ENCODE peak calls at places on chromosomes 5 and 9, in seven cellular contexts. X is upper lobe of left lung, G is psoas muscle, U is stomach, V is breast epithelium, F is left lung, K is right lobe of liver. I is an unnamed sample.

GRCh38 chr9:132144708-132145365 is 17.0 kb upstream of the NTNG2 start:
- DNase-seq in X (no peak), G (no peak), U (no peak), V (no peak), F (no peak), K (no peak), I (no peak)

GRCh38 chr5:91136271-91136670 is 246.8 kb downstream of the ARRDC3 start:
- DNase-seq in X (no peak), G (no peak), U (no peak), V (no peak), F (no peak), K (no peak), I (no peak)

GRCh38 chr9:120490888-120491595 is 88.9 kb downstream of the CDK5RAP2 start:
- DNase-seq in X (no peak), G (no peak), U (no peak), V (no peak), F (peak; percentile 41), K (no peak), I (no peak)

GRCh38 chr5:33299621-33300208 is 141.1 kb upstream of the TARS1 start:
- DNase-seq in X (no peak), G (no peak), U (no peak), V (no peak), F (no peak), K (no peak), I (no peak)

GRCh38 chr9:17625644-17626388 is 47.0 kb downstream of the SH3GL2 start:
- DNase-seq in X (no peak), G (no peak), U (no peak), V (no peak), F (no peak), K (no peak), I (no peak)

GRCh38 chr5:155983954-155984353 is 343.0 kb upstream of the SGCD start:
- DNase-seq in X (no peak), G (no peak), U (no peak), V (no peak), F (no peak), K (no peak), I (no peak)

GRCh38 chr5:169299146-169299545 is 1.8 kb downstream of the SLIT3 start:
- DNase-seq in X (no peak), G (no peak), U (no peak), V (no peak), F (no peak), K (no peak), I (no peak)

GRCh38 chr9:137456061-137456863 is 2.9 kb downstream of the NSMF start:
- DNase-seq in X (peak; percentile 38), G (peak; percentile 24), U (no peak), V (no peak), F (peak; percentile 28), K (no peak), I (peak; percentile 64)

GRCh38 chr5:120771181-120771580 is 307.1 kb downstream of the PRR16 start:
- DNase-seq in X (no peak), G (no peak), U (no peak), V (no peak), F (no peak), K (no peak), I (no peak)

GRCh38 chr9:126504977-126505455 is 108.7 kb upstream of the LMX1B start:
- DNase-seq in X (no peak), G (no peak), U (no peak), V (no peak), F (no peak), K (no peak), I (peak; percentile 54)

GRCh38 chr5:135186662-135187522 is 152.9 kb upstream of the PITX1 start:
- DNase-seq in X (no peak), G (no peak), U (no peak), V (no peak), F (no peak), K (no peak), I (no peak)

GRCh38 chr9:110650261-110650660 is 18.3 kb upstream of the MUSK start:
- DNase-seq in X (no peak), G (no peak), U (no peak), V (no peak), F (no peak), K (no peak), I (no peak)

GRCh38 chr5:6143523-6143922 is 234.8 kb downstream of the MED10 start:
- DNase-seq in X (no peak), G (no peak), U (no peak), V (no peak), F (no peak), K (no peak), I (no peak)

GRCh38 chr9:107141967-107142366 is 141.1 kb upstream of the RAD23B start:
- DNase-seq in X (no peak), G (no peak), U (no peak), V (no peak), F (no peak), K (no peak), I (no peak)

GRCh38 chr9:109937841-109938453 is 157.9 kb downstream of the PALM2AKAP2 start:
- DNase-seq in X (no peak), G (no peak), U (no peak), V (no peak), F (no peak), K (no peak), I (no peak)

GRCh38 chr5:170097934-170098333 is 7.8 kb upstream of the FOXI1 start:
- DNase-seq in X (peak; percentile 21), G (no peak), U (no peak), V (no peak), F (peak; percentile 48), K (peak; percentile 62), I (peak; percentile 86)

GRCh38 chr5:90898330-90899013 is 339.9 kb downstream of the ADGRV1 start:
- DNase-seq in X (no peak), G (no peak), U (no peak), V (no peak), F (no peak), K (no peak), I (no peak)

GRCh38 chr5:158115468-158115867 is 256.5 kb upstream of the CLINT1 start:
- DNase-seq in X (no peak), G (no peak), U (no peak), V (no peak), F (no peak), K (no peak), I (no peak)

GRCh38 chr5:131171276-131171815 is 602 bp downstream of the LYRM7 start:
- DNase-seq in X (no peak), G (no peak), U (no peak), V (no peak), F (no peak), K (no peak), I (no peak)

GRCh38 chr5:1931590-1932138 is 48.9 kb upstream of the IRX4 start:
- DNase-seq in X (peak; percentile 88), G (no peak), U (peak; percentile 39), V (peak; percentile 36), F (no peak), K (no peak), I (no peak)

GRCh38 chr5:35183243-35183955 is 46.9 kb downstream of the PRLR start:
- DNase-seq in X (no peak), G (peak; percentile 53), U (peak; percentile 40), V (no peak), F (no peak), K (no peak), I (no peak)

GRCh38 chr5:120251898-120252297 is 212.2 kb upstream of the PRR16 start:
- DNase-seq in X (no peak), G (no peak), U (no peak), V (no peak), F (no peak), K (no peak), I (no peak)

GRCh38 chr5:124007675-124008398 is 495.9 kb downstream of the CSNK1G3 start:
- DNase-seq in X (no peak), G (no peak), U (no peak), V (no peak), F (no peak), K (no peak), I (no peak)

GRCh38 chr5:82414043-82414393 is 135.9 kb upstream of the RPS23 start:
- DNase-seq in X (no peak), G (no peak), U (no peak), V (no peak), F (no peak), K (no peak), I (no peak)
- TF ChIP-seq CTCF in X (no peak), G (no peak), U (no peak), V (no peak), F (no peak), K (no peak), I (no peak)

GRCh38 chr5:142873831-142874230 is 103.7 kb downstream of the ARHGAP26 start:
- DNase-seq in X (no peak), G (no peak), U (no peak), V (no peak), F (no peak), K (no peak), I (no peak)
- TF ChIP-seq CTCF in X (no peak), G (no peak), U (no peak), V (no peak), F (no peak), K (no peak), I (no peak)

GRCh38 chr5:146390469-146390868 is 51.8 kb downstream of the POU4F3 start:
- DNase-seq in X (no peak), G (no peak), U (no peak), V (no peak), F (no peak), K (no peak), I (no peak)

GRCh38 chr5:146400206-146400605 is 46.9 kb upstream of the TCERG1 start:
- DNase-seq in X (no peak), G (no peak), U (no peak), V (no peak), F (no peak), K (no peak), I (no peak)

GRCh38 chr5:146394486-146394885 is 52.6 kb upstream of the TCERG1 start:
- DNase-seq in X (no peak), G (no peak), U (no peak), V (no peak), F (no peak), K (no peak), I (no peak)

GRCh38 chr5:146399446-146399845 is 47.7 kb upstream of the TCERG1 start:
- DNase-seq in X (no peak), G (no peak), U (no peak), V (no peak), F (no peak), K (no peak), I (no peak)

DNA sequence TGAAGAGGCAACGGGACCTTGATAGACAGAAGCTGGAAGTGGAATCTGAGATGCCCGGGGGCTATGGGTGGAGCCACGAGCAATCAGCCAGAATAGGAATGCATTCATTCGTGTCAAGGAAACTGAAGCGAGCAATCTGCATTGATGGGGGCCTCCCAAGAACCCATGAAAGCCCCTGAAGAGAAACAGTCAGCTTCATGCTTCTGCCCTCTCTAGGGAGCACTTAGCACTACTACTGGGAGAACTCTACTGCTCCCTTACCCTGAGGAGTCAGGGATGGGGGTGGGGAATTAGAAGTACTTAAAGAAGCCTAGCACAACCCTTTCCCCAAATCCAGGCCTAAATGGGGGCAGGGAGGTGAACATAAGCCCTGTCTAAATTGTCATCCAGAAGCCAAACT is 51.9 kb upstream of the TCERG1 start:
- DNase-seq in X (no peak), G (no peak), U (no peak), V (no peak), F (no peak), K (no peak), I (no peak)
- TF ChIP-seq CTCF in X (no peak), G (no peak), U (no peak), V (no peak), F (no peak), K (no peak), I (no peak)

DNA sequence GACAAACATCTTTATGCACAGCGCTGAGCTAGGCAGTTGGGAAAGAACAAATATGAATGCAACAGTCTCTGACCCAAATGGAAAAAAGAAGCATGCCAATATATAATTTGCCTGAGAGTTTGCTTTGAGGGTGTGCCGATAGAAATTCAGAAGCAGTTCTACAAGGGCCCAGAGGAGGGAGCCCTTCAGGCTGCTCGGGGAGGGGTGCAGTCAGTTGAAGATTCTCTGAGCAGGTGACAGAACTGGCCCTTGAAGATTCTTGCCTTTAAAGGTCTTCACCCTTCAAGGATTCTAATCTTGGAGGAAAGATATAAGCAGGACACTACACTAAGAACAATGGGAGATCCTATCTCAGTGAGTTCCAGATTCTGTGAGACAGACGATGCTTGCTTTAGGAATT is 3.7 kb upstream of the PAPPA start:
- DNase-seq in X (no peak), G (no peak), U (peak; percentile 49), V (no peak), F (no peak), K (no peak), I (no peak)
- TF ChIP-seq CTCF in X (peak; percentile 36), G (peak; percentile 51), U (peak; percentile 34), V (no peak), F (peak; percentile 31), K (peak; percentile 69), I (no peak)